ENCODE peak calls at places on chromosomes 12 and 14, in nine cellular contexts. One of them, this sample, is unnamed.

GRCh38 chr12:93358821-93359220 is 18.9 kb upstream of the NUDT4 start:
- DNase-seq in CD8-positive, alpha-beta T cell: no peak
- DNase-seq in T47D: no peak
- DNase-seq in NCI-H1105: no peak
- DNase-seq in CD4-positive, alpha-beta memory T cell: no peak
- DNase-seq in dorsolateral prefrontal cortex: no peak
- DNase-seq in testis: no peak
- DNase-seq in choroid plexus epithelial cell: no peak
- DNase-seq in ovary: no peak
- DNase-seq in this sample: no peak

GRCh38 chr12:103884316-103884715 is 43.3 kb upstream of the NT5DC3 start:
- DNase-seq in CD4-positive, alpha-beta memory T cell: peak; percentile 41
- DNase-seq in choroid plexus epithelial cell: peak; percentile 89
- DNase-seq in ovary: no peak
- DNase-seq in testis: peak; percentile 56
- DNase-seq in CD8-positive, alpha-beta T cell: peak; percentile 10
- DNase-seq in NCI-H1105: peak; percentile 10
- DNase-seq in T47D: peak; percentile 55
- DNase-seq in dorsolateral prefrontal cortex: no peak
- DNase-seq in this sample: peak; percentile 66

GRCh38 chr14:49617846-49618519 is 2.4 kb downstream of the RPL36AL start:
- DNase-seq in T47D: no peak
- DNase-seq in dorsolateral prefrontal cortex: no peak
- DNase-seq in CD8-positive, alpha-beta T cell: no peak
- DNase-seq in NCI-H1105: no peak
- DNase-seq in testis: no peak
- DNase-seq in ovary: no peak
- DNase-seq in CD4-positive, alpha-beta memory T cell: no peak
- DNase-seq in choroid plexus epithelial cell: no peak
- DNase-seq in this sample: no peak

GRCh38 chr12:89256060-89256459 is 96.2 kb downstream of the DUSP6 start:
- DNase-seq in ovary: no peak
- DNase-seq in NCI-H1105: no peak
- DNase-seq in choroid plexus epithelial cell: no peak
- DNase-seq in dorsolateral prefrontal cortex: no peak
- DNase-seq in T47D: no peak
- DNase-seq in testis: no peak
- DNase-seq in CD8-positive, alpha-beta T cell: no peak
- DNase-seq in CD4-positive, alpha-beta memory T cell: no peak
- DNase-seq in this sample: no peak

GRCh38 chr12:109764776-109765492 is 51.3 kb downstream of the FAM222A start:
- DNase-seq in choroid plexus epithelial cell: no peak
- DNase-seq in testis: no peak
- DNase-seq in T47D: no peak
- DNase-seq in CD4-positive, alpha-beta memory T cell: no peak
- DNase-seq in CD8-positive, alpha-beta T cell: no peak
- DNase-seq in ovary: no peak
- DNase-seq in NCI-H1105: no peak
- DNase-seq in dorsolateral prefrontal cortex: peak; percentile 2
- DNase-seq in this sample: no peak

GRCh38 chr14:32938719-32939253 is at the start of gene NPAS3:
- DNase-seq in ovary: no peak
- DNase-seq in NCI-H1105: peak; percentile 16
- DNase-seq in testis: no peak
- DNase-seq in CD8-positive, alpha-beta T cell: no peak
- DNase-seq in dorsolateral prefrontal cortex: peak; percentile 35
- DNase-seq in CD4-positive, alpha-beta memory T cell: no peak
- DNase-seq in T47D: peak; percentile 57
- DNase-seq in choroid plexus epithelial cell: no peak
- DNase-seq in this sample: peak; percentile 69

GRCh38 chr12:21456291-21456780 is 18.9 kb downstream of the PYROXD1 start:
- DNase-seq in ovary: no peak
- DNase-seq in NCI-H1105: no peak
- DNase-seq in CD8-positive, alpha-beta T cell: peak; percentile 18
- DNase-seq in dorsolateral prefrontal cortex: no peak
- DNase-seq in testis: no peak
- DNase-seq in CD4-positive, alpha-beta memory T cell: peak; percentile 70
- DNase-seq in T47D: no peak
- DNase-seq in choroid plexus epithelial cell: no peak
- DNase-seq in this sample: no peak

GRCh38 chr12:2693204-2693860 is 101.4 kb upstream of the FKBP4 start:
- DNase-seq in T47D: no peak
- DNase-seq in choroid plexus epithelial cell: peak; percentile 17
- DNase-seq in CD8-positive, alpha-beta T cell: no peak
- DNase-seq in NCI-H1105: no peak
- DNase-seq in CD4-positive, alpha-beta memory T cell: no peak
- DNase-seq in testis: no peak
- DNase-seq in ovary: no peak
- DNase-seq in dorsolateral prefrontal cortex: no peak
- DNase-seq in this sample: no peak

GRCh38 chr12:2967651-2968050 is 8.5 kb downstream of the TEAD4 start:
- DNase-seq in T47D: no peak
- DNase-seq in ovary: no peak
- DNase-seq in CD4-positive, alpha-beta memory T cell: no peak
- DNase-seq in CD8-positive, alpha-beta T cell: no peak
- DNase-seq in choroid plexus epithelial cell: no peak
- DNase-seq in NCI-H1105: no peak
- DNase-seq in dorsolateral prefrontal cortex: no peak
- DNase-seq in testis: no peak
- DNase-seq in this sample: no peak

GRCh38 chr14:68137704-68138619 is 318.4 kb downstream of the RAD51B start:
- DNase-seq in NCI-H1105: no peak
- DNase-seq in choroid plexus epithelial cell: peak; percentile 98
- DNase-seq in CD8-positive, alpha-beta T cell: no peak
- DNase-seq in dorsolateral prefrontal cortex: peak; percentile 20
- DNase-seq in testis: no peak
- DNase-seq in CD4-positive, alpha-beta memory T cell: no peak
- DNase-seq in T47D: peak; percentile 51
- DNase-seq in ovary: peak; percentile 43
- DNase-seq in this sample: peak; percentile 95

GRCh38 chr14:105929327-105930081 is 403.1 kb downstream of the TMEM121 start:
- DNase-seq in T47D: no peak
- DNase-seq in CD4-positive, alpha-beta memory T cell: no peak
- DNase-seq in CD8-positive, alpha-beta T cell: no peak
- DNase-seq in NCI-H1105: no peak
- DNase-seq in choroid plexus epithelial cell: no peak
- DNase-seq in testis: no peak
- DNase-seq in ovary: no peak
- DNase-seq in dorsolateral prefrontal cortex: no peak
- DNase-seq in this sample: no peak

GRCh38 chr14:34436118-34436905 is 25.7 kb downstream of the SPTSSA start:
- DNase-seq in choroid plexus epithelial cell: peak; percentile 93
- DNase-seq in testis: no peak
- DNase-seq in NCI-H1105: no peak
- DNase-seq in CD4-positive, alpha-beta memory T cell: no peak
- DNase-seq in ovary: no peak
- DNase-seq in CD8-positive, alpha-beta T cell: no peak
- DNase-seq in dorsolateral prefrontal cortex: no peak
- DNase-seq in T47D: no peak
- DNase-seq in this sample: no peak

GRCh38 chr12:113190761-113191160 is 5.2 kb downstream of the RITA1 start:
- DNase-seq in choroid plexus epithelial cell: peak; percentile 66
- DNase-seq in testis: peak; percentile 46
- DNase-seq in dorsolateral prefrontal cortex: no peak
- DNase-seq in T47D: no peak
- DNase-seq in CD8-positive, alpha-beta T cell: no peak
- DNase-seq in CD4-positive, alpha-beta memory T cell: no peak
- DNase-seq in ovary: no peak
- DNase-seq in NCI-H1105: no peak
- DNase-seq in this sample: peak; percentile 40

GRCh38 chr12:46401703-46402102 is 29.1 kb upstream of the SLC38A2 start:
- DNase-seq in NCI-H1105: no peak
- DNase-seq in CD4-positive, alpha-beta memory T cell: no peak
- DNase-seq in ovary: peak; percentile 46
- DNase-seq in testis: peak; percentile 38
- DNase-seq in T47D: no peak
- DNase-seq in dorsolateral prefrontal cortex: no peak
- DNase-seq in choroid plexus epithelial cell: peak; percentile 66
- DNase-seq in CD8-positive, alpha-beta T cell: no peak
- DNase-seq in this sample: peak; percentile 79

GRCh38 chr12:112096667-112097066 is 11.9 kb downstream of the NAA25 start:
- DNase-seq in choroid plexus epithelial cell: peak; percentile 63
- DNase-seq in ovary: no peak
- DNase-seq in dorsolateral prefrontal cortex: no peak
- DNase-seq in testis: no peak
- DNase-seq in CD8-positive, alpha-beta T cell: no peak
- DNase-seq in CD4-positive, alpha-beta memory T cell: no peak
- DNase-seq in T47D: no peak
- DNase-seq in NCI-H1105: no peak
- DNase-seq in this sample: peak; percentile 44

GRCh38 chr12:100234591-100235304 is 32.1 kb downstream of the DEPDC4 start:
- DNase-seq in ovary: no peak
- DNase-seq in testis: no peak
- DNase-seq in T47D: peak; percentile 27
- DNase-seq in CD4-positive, alpha-beta memory T cell: peak; percentile 25
- DNase-seq in dorsolateral prefrontal cortex: no peak
- DNase-seq in NCI-H1105: peak; percentile 28
- DNase-seq in CD8-positive, alpha-beta T cell: no peak
- DNase-seq in choroid plexus epithelial cell: peak; percentile 75
- DNase-seq in this sample: peak; percentile 48

GRCh38 chr12:113086249-113087164 is 30.0 kb downstream of the DTX1 start:
- DNase-seq in testis: peak; percentile 43
- DNase-seq in NCI-H1105: no peak
- DNase-seq in choroid plexus epithelial cell: no peak
- DNase-seq in dorsolateral prefrontal cortex: no peak
- DNase-seq in ovary: no peak
- DNase-seq in CD8-positive, alpha-beta T cell: peak; percentile 32
- DNase-seq in CD4-positive, alpha-beta memory T cell: peak; percentile 29
- DNase-seq in T47D: no peak
- DNase-seq in this sample: peak; percentile 21

GRCh38 chr12:89732511-89732910 is 23.9 kb upstream of the ATP2B1 start:
- DNase-seq in testis: no peak
- DNase-seq in ovary: no peak
- DNase-seq in NCI-H1105: no peak
- DNase-seq in CD4-positive, alpha-beta memory T cell: no peak
- DNase-seq in T47D: no peak
- DNase-seq in dorsolateral prefrontal cortex: no peak
- DNase-seq in CD8-positive, alpha-beta T cell: no peak
- DNase-seq in choroid plexus epithelial cell: peak; percentile 34
- DNase-seq in this sample: no peak

GRCh38 chr14:51095854-51096823 is 1.2 kb upstream of the TRIM9 start:
- DNase-seq in choroid plexus epithelial cell: peak; percentile 59
- DNase-seq in CD8-positive, alpha-beta T cell: no peak
- DNase-seq in CD4-positive, alpha-beta memory T cell: no peak
- DNase-seq in ovary: peak; percentile 35
- DNase-seq in dorsolateral prefrontal cortex: peak; percentile 88
- DNase-seq in T47D: no peak
- DNase-seq in testis: peak; percentile 29
- DNase-seq in NCI-H1105: no peak
- DNase-seq in this sample: peak; percentile 71

GRCh38 chr12:103956515-103957027 is 9.1 kb upstream of the TDG start:
- DNase-seq in CD4-positive, alpha-beta memory T cell: no peak
- DNase-seq in ovary: no peak
- DNase-seq in testis: no peak
- DNase-seq in choroid plexus epithelial cell: no peak
- DNase-seq in NCI-H1105: no peak
- DNase-seq in CD8-positive, alpha-beta T cell: no peak
- DNase-seq in dorsolateral prefrontal cortex: no peak
- DNase-seq in T47D: peak; percentile 27
- DNase-seq in this sample: no peak

GRCh38 chr14:37172024-37172869 is at the start of gene SLC25A21:
- DNase-seq in choroid plexus epithelial cell: peak; percentile 81
- DNase-seq in CD4-positive, alpha-beta memory T cell: no peak
- DNase-seq in NCI-H1105: peak; percentile 84
- DNase-seq in CD8-positive, alpha-beta T cell: no peak
- DNase-seq in testis: peak; percentile 88
- DNase-seq in ovary: peak; percentile 70
- DNase-seq in T47D: peak; percentile 89
- DNase-seq in dorsolateral prefrontal cortex: peak; percentile 71
- DNase-seq in this sample: peak; percentile 89

GRCh38 chr12:110555509-110556406 is 27.4 kb downstream of the PPTC7 start:
- DNase-seq in CD8-positive, alpha-beta T cell: no peak
- DNase-seq in NCI-H1105: no peak
- DNase-seq in choroid plexus epithelial cell: peak; percentile 78
- DNase-seq in T47D: no peak
- DNase-seq in ovary: no peak
- DNase-seq in testis: no peak
- DNase-seq in CD4-positive, alpha-beta memory T cell: no peak
- DNase-seq in dorsolateral prefrontal cortex: no peak
- DNase-seq in this sample: peak; percentile 73

GRCh38 chr12:53754633-53755261 is 3.0 kb upstream of the CISTR start:
- DNase-seq in choroid plexus epithelial cell: peak; percentile 50
- DNase-seq in CD8-positive, alpha-beta T cell: no peak
- DNase-seq in testis: no peak
- DNase-seq in NCI-H1105: no peak
- DNase-seq in dorsolateral prefrontal cortex: no peak
- DNase-seq in ovary: peak; percentile 54
- DNase-seq in CD4-positive, alpha-beta memory T cell: no peak
- DNase-seq in T47D: no peak
- DNase-seq in this sample: peak; percentile 56

GRCh38 chr12:75452675-75453330 is 27.8 kb upstream of the GLIPR1 start:
- DNase-seq in T47D: no peak
- DNase-seq in dorsolateral prefrontal cortex: no peak
- DNase-seq in CD8-positive, alpha-beta T cell: no peak
- DNase-seq in testis: no peak
- DNase-seq in NCI-H1105: no peak
- DNase-seq in choroid plexus epithelial cell: peak; percentile 51
- DNase-seq in CD4-positive, alpha-beta memory T cell: no peak
- DNase-seq in ovary: no peak
- DNase-seq in this sample: peak; percentile 68

GRCh38 chr14:60968671-60969070 is 12.2 kb downstream of the TRMT5 start:
- DNase-seq in choroid plexus epithelial cell: no peak
- DNase-seq in CD4-positive, alpha-beta memory T cell: no peak
- DNase-seq in T47D: no peak
- DNase-seq in NCI-H1105: no peak
- DNase-seq in CD8-positive, alpha-beta T cell: no peak
- DNase-seq in testis: no peak
- DNase-seq in dorsolateral prefrontal cortex: no peak
- DNase-seq in ovary: no peak
- DNase-seq in this sample: no peak

This sample was measured in astrocyte of the hippocampus.